ENCODE peak calls at places on chromosomes 6 and 20, in six cellular contexts. One of them, this sample, is unnamed.

GRCh38 chr20:50655325-50655880 is 35.9 kb downstream of the RIPOR3 start:
- DNase-seq in activated naive CD4-positive, alpha-beta T cell: no peak
- DNase-seq in upper lobe of right lung: no peak
- DNase-seq in Caki2: no peak
- DNase-seq in stimulated activated CD4-positive, alpha-beta T cell treated with anti-CD3 and anti-CD28 coated beads, Interleukin-12 subunit alpha, Interleukin-12 subunit beta, amount 100 ng/mL, for 4 hours: no peak
- DNase-seq in renal cortical epithelial cell: no peak
- DNase-seq in this sample: no peak

GRCh38 chr20:50450961-50451752 is 59.0 kb upstream of the PTPN1 start:
- DNase-seq in activated naive CD4-positive, alpha-beta T cell: no peak
- DNase-seq in upper lobe of right lung: no peak
- DNase-seq in Caki2: no peak
- DNase-seq in stimulated activated CD4-positive, alpha-beta T cell treated with anti-CD3 and anti-CD28 coated beads, Interleukin-12 subunit alpha, Interleukin-12 subunit beta, amount 100 ng/mL, for 4 hours: no peak
- DNase-seq in renal cortical epithelial cell: peak
- DNase-seq in this sample: no peak

GRCh38 chr6:21915707-21916399 is 322.3 kb downstream of the SOX4 start:
- DNase-seq in activated naive CD4-positive, alpha-beta T cell: no peak
- DNase-seq in upper lobe of right lung: no peak
- DNase-seq in Caki2: peak
- DNase-seq in stimulated activated CD4-positive, alpha-beta T cell treated with anti-CD3 and anti-CD28 coated beads, Interleukin-12 subunit alpha, Interleukin-12 subunit beta, amount 100 ng/mL, for 4 hours: no peak
- DNase-seq in renal cortical epithelial cell: peak
- DNase-seq in this sample: no peak

GRCh38 chr6:37535701-37536461 is 36.2 kb upstream of the CCDC167 start:
- DNase-seq in activated naive CD4-positive, alpha-beta T cell: no peak
- DNase-seq in upper lobe of right lung: no peak
- DNase-seq in Caki2: no peak
- DNase-seq in stimulated activated CD4-positive, alpha-beta T cell treated with anti-CD3 and anti-CD28 coated beads, Interleukin-12 subunit alpha, Interleukin-12 subunit beta, amount 100 ng/mL, for 4 hours: peak
- DNase-seq in renal cortical epithelial cell: no peak
- DNase-seq in this sample: peak

GRCh38 chr6:89555751-89556150 is 82.8 kb downstream of the LYRM2 start:
- DNase-seq in activated naive CD4-positive, alpha-beta T cell: no peak
- DNase-seq in upper lobe of right lung: no peak
- DNase-seq in Caki2: no peak
- DNase-seq in stimulated activated CD4-positive, alpha-beta T cell treated with anti-CD3 and anti-CD28 coated beads, Interleukin-12 subunit alpha, Interleukin-12 subunit beta, amount 100 ng/mL, for 4 hours: no peak
- DNase-seq in renal cortical epithelial cell: no peak
- DNase-seq in this sample: no peak

GRCh38 chr6:4774715-4775590 is 1.3 kb upstream of the CDYL start:
- DNase-seq in activated naive CD4-positive, alpha-beta T cell: peak
- DNase-seq in upper lobe of right lung: no peak
- DNase-seq in Caki2: no peak
- DNase-seq in stimulated activated CD4-positive, alpha-beta T cell treated with anti-CD3 and anti-CD28 coated beads, Interleukin-12 subunit alpha, Interleukin-12 subunit beta, amount 100 ng/mL, for 4 hours: peak
- DNase-seq in renal cortical epithelial cell: no peak
- DNase-seq in this sample: peak

GRCh38 chr20:50346372-50347347 is 156.0 kb downstream of the CEBPB start:
- DNase-seq in activated naive CD4-positive, alpha-beta T cell: no peak
- DNase-seq in upper lobe of right lung: peak
- DNase-seq in Caki2: no peak
- DNase-seq in stimulated activated CD4-positive, alpha-beta T cell treated with anti-CD3 and anti-CD28 coated beads, Interleukin-12 subunit alpha, Interleukin-12 subunit beta, amount 100 ng/mL, for 4 hours: no peak
- DNase-seq in renal cortical epithelial cell: peak
- DNase-seq in this sample: peak

GRCh38 chr20:59945731-59946130 is 5.5 kb downstream of the FAM217B start:
- DNase-seq in activated naive CD4-positive, alpha-beta T cell: no peak
- DNase-seq in upper lobe of right lung: no peak
- DNase-seq in Caki2: no peak
- DNase-seq in stimulated activated CD4-positive, alpha-beta T cell treated with anti-CD3 and anti-CD28 coated beads, Interleukin-12 subunit alpha, Interleukin-12 subunit beta, amount 100 ng/mL, for 4 hours: no peak
- DNase-seq in renal cortical epithelial cell: no peak
- DNase-seq in this sample: no peak

GRCh38 chr6:3340358-3340798 is 81.6 kb downstream of the PSMG4 start:
- DNase-seq in activated naive CD4-positive, alpha-beta T cell: no peak
- DNase-seq in upper lobe of right lung: no peak
- DNase-seq in Caki2: no peak
- DNase-seq in stimulated activated CD4-positive, alpha-beta T cell treated with anti-CD3 and anti-CD28 coated beads, Interleukin-12 subunit alpha, Interleukin-12 subunit beta, amount 100 ng/mL, for 4 hours: no peak
- DNase-seq in renal cortical epithelial cell: no peak
- DNase-seq in this sample: no peak

GRCh38 chr6:156953125-156953477 is 175.9 kb downstream of the ARID1B start:
- DNase-seq in activated naive CD4-positive, alpha-beta T cell: no peak
- DNase-seq in upper lobe of right lung: no peak
- DNase-seq in Caki2: no peak
- DNase-seq in stimulated activated CD4-positive, alpha-beta T cell treated with anti-CD3 and anti-CD28 coated beads, Interleukin-12 subunit alpha, Interleukin-12 subunit beta, amount 100 ng/mL, for 4 hours: no peak
- DNase-seq in renal cortical epithelial cell: no peak
- DNase-seq in this sample: no peak

GRCh38 chr20:37257993-37258392 is 3.6 kb downstream of the GHRH start:
- DNase-seq in activated naive CD4-positive, alpha-beta T cell: no peak
- DNase-seq in upper lobe of right lung: no peak
- DNase-seq in Caki2: no peak
- DNase-seq in stimulated activated CD4-positive, alpha-beta T cell treated with anti-CD3 and anti-CD28 coated beads, Interleukin-12 subunit alpha, Interleukin-12 subunit beta, amount 100 ng/mL, for 4 hours: no peak
- DNase-seq in renal cortical epithelial cell: no peak
- DNase-seq in this sample: no peak

GRCh38 chr6:27213544-27214125 is 33.9 kb upstream of the PRSS16 start:
- DNase-seq in activated naive CD4-positive, alpha-beta T cell: no peak
- DNase-seq in upper lobe of right lung: no peak
- DNase-seq in Caki2: peak
- DNase-seq in stimulated activated CD4-positive, alpha-beta T cell treated with anti-CD3 and anti-CD28 coated beads, Interleukin-12 subunit alpha, Interleukin-12 subunit beta, amount 100 ng/mL, for 4 hours: no peak
- DNase-seq in renal cortical epithelial cell: no peak
- DNase-seq in this sample: peak

GRCh38 chr6:121794630-121795029 is 359.2 kb downstream of the GJA1 start:
- DNase-seq in activated naive CD4-positive, alpha-beta T cell: no peak
- DNase-seq in upper lobe of right lung: no peak
- DNase-seq in Caki2: peak
- DNase-seq in stimulated activated CD4-positive, alpha-beta T cell treated with anti-CD3 and anti-CD28 coated beads, Interleukin-12 subunit alpha, Interleukin-12 subunit beta, amount 100 ng/mL, for 4 hours: no peak
- DNase-seq in renal cortical epithelial cell: peak
- DNase-seq in this sample: no peak

GRCh38 chr6:110703906-110704594 is 111.2 kb downstream of the CDK19 start:
- DNase-seq in activated naive CD4-positive, alpha-beta T cell: no peak
- DNase-seq in upper lobe of right lung: no peak
- DNase-seq in Caki2: no peak
- DNase-seq in stimulated activated CD4-positive, alpha-beta T cell treated with anti-CD3 and anti-CD28 coated beads, Interleukin-12 subunit alpha, Interleukin-12 subunit beta, amount 100 ng/mL, for 4 hours: no peak
- DNase-seq in renal cortical epithelial cell: peak
- DNase-seq in this sample: no peak

GRCh38 chr6:105733556-105734162 is 330.8 kb upstream of the PREP start:
- DNase-seq in activated naive CD4-positive, alpha-beta T cell: no peak
- DNase-seq in upper lobe of right lung: no peak
- DNase-seq in Caki2: no peak
- DNase-seq in stimulated activated CD4-positive, alpha-beta T cell treated with anti-CD3 and anti-CD28 coated beads, Interleukin-12 subunit alpha, Interleukin-12 subunit beta, amount 100 ng/mL, for 4 hours: no peak
- DNase-seq in renal cortical epithelial cell: peak
- DNase-seq in this sample: peak

GRCh38 chr6:39755231-39755630 is 30.0 kb upstream of the KIF6 start:
- DNase-seq in activated naive CD4-positive, alpha-beta T cell: no peak
- DNase-seq in upper lobe of right lung: no peak
- DNase-seq in Caki2: no peak
- DNase-seq in stimulated activated CD4-positive, alpha-beta T cell treated with anti-CD3 and anti-CD28 coated beads, Interleukin-12 subunit alpha, Interleukin-12 subunit beta, amount 100 ng/mL, for 4 hours: no peak
- DNase-seq in renal cortical epithelial cell: peak
- DNase-seq in this sample: no peak

GRCh38 chr6:121732641-121733040 is 297.2 kb downstream of the GJA1 start:
- DNase-seq in activated naive CD4-positive, alpha-beta T cell: no peak
- DNase-seq in upper lobe of right lung: no peak
- DNase-seq in Caki2: no peak
- DNase-seq in stimulated activated CD4-positive, alpha-beta T cell treated with anti-CD3 and anti-CD28 coated beads, Interleukin-12 subunit alpha, Interleukin-12 subunit beta, amount 100 ng/mL, for 4 hours: no peak
- DNase-seq in renal cortical epithelial cell: no peak
- DNase-seq in this sample: no peak

GRCh38 chr6:17962436-17963031 is 24.9 kb downstream of the KIF13A start:
- DNase-seq in activated naive CD4-positive, alpha-beta T cell: no peak
- DNase-seq in upper lobe of right lung: no peak
- DNase-seq in Caki2: no peak
- DNase-seq in stimulated activated CD4-positive, alpha-beta T cell treated with anti-CD3 and anti-CD28 coated beads, Interleukin-12 subunit alpha, Interleukin-12 subunit beta, amount 100 ng/mL, for 4 hours: no peak
- DNase-seq in renal cortical epithelial cell: peak
- DNase-seq in this sample: peak

GRCh38 chr20:9374068-9374467 is 140.3 kb upstream of the LAMP5 start:
- DNase-seq in activated naive CD4-positive, alpha-beta T cell: no peak
- DNase-seq in upper lobe of right lung: no peak
- DNase-seq in Caki2: peak
- DNase-seq in stimulated activated CD4-positive, alpha-beta T cell treated with anti-CD3 and anti-CD28 coated beads, Interleukin-12 subunit alpha, Interleukin-12 subunit beta, amount 100 ng/mL, for 4 hours: no peak
- DNase-seq in renal cortical epithelial cell: peak
- DNase-seq in this sample: no peak

GRCh38 chr6:113564401-113565161 is 292.6 kb upstream of the MARCKS start:
- DNase-seq in activated naive CD4-positive, alpha-beta T cell: no peak
- DNase-seq in upper lobe of right lung: peak
- DNase-seq in Caki2: no peak
- DNase-seq in stimulated activated CD4-positive, alpha-beta T cell treated with anti-CD3 and anti-CD28 coated beads, Interleukin-12 subunit alpha, Interleukin-12 subunit beta, amount 100 ng/mL, for 4 hours: no peak
- DNase-seq in renal cortical epithelial cell: peak
- DNase-seq in this sample: peak

GRCh38 chr6:163455553-163455952 is 41.0 kb downstream of the QKI start:
- DNase-seq in activated naive CD4-positive, alpha-beta T cell: no peak
- DNase-seq in upper lobe of right lung: no peak
- DNase-seq in Caki2: no peak
- DNase-seq in stimulated activated CD4-positive, alpha-beta T cell treated with anti-CD3 and anti-CD28 coated beads, Interleukin-12 subunit alpha, Interleukin-12 subunit beta, amount 100 ng/mL, for 4 hours: no peak
- DNase-seq in renal cortical epithelial cell: peak
- DNase-seq in this sample: no peak

GRCh38 chr6:40349092-40349491 is 238.1 kb downstream of the LRFN2 start:
- DNase-seq in activated naive CD4-positive, alpha-beta T cell: no peak
- DNase-seq in upper lobe of right lung: no peak
- DNase-seq in Caki2: no peak
- DNase-seq in stimulated activated CD4-positive, alpha-beta T cell treated with anti-CD3 and anti-CD28 coated beads, Interleukin-12 subunit alpha, Interleukin-12 subunit beta, amount 100 ng/mL, for 4 hours: no peak
- DNase-seq in renal cortical epithelial cell: no peak
- DNase-seq in this sample: no peak

GRCh38 chr6:1082040-1082935 is 229.6 kb upstream of the FOXQ1 start:
- DNase-seq in activated naive CD4-positive, alpha-beta T cell: no peak
- DNase-seq in upper lobe of right lung: no peak
- DNase-seq in Caki2: peak
- DNase-seq in stimulated activated CD4-positive, alpha-beta T cell treated with anti-CD3 and anti-CD28 coated beads, Interleukin-12 subunit alpha, Interleukin-12 subunit beta, amount 100 ng/mL, for 4 hours: no peak
- DNase-seq in renal cortical epithelial cell: peak
- DNase-seq in this sample: no peak